ENCODE peak calls at places on chromosomes 12 and 14, in nine cellular contexts. A is PC-3, I is HCT116, D is Karpas-422, C is astrocyte, H is fibroblast of lung, Z is PC-9, Q is H9, R is neural progenitor cell. P is an unnamed sample.

GRCh38 chr12:115437061-115437567 is 753.1 kb upstream of the TBX3 start:
- DNase-seq in A (no peak), I (no peak), D (no peak), C (peak; percentile 8), H (no peak), Z (no peak), Q (no peak), R (no peak), P (no peak)

GRCh38 chr14:83913466-83913865 is 1616.5 kb upstream of the FLRT2 start:
- DNase-seq in A (peak; percentile 8), I (no peak), D (no peak), C (no peak), H (peak; percentile 5), Z (no peak), Q (no peak), R (no peak), P (no peak)

GRCh38 chr12:54017027-54017788 is 8.4 kb downstream of the HOXC8 start:
- DNase-seq in A (peak; percentile 22), I (no peak), D (peak; percentile 70), C (no peak), H (no peak), Z (no peak), Q (peak; percentile 68), R (peak; percentile 41), P (no peak)

GRCh38 chr12:56159482-56160105 is 1.4 kb downstream of the MYL6 start:
- DNase-seq in A (no peak), I (no peak), D (no peak), C (no peak), H (no peak), Z (no peak), Q (no peak), R (no peak), P (peak; percentile 21)

GRCh38 chr14:85475113-85475512 is 54.8 kb upstream of the FLRT2 start:
- DNase-seq in A (no peak), I (no peak), D (no peak), C (peak; percentile 55), H (no peak), Z (no peak), Q (no peak), R (no peak), P (peak; percentile 94)

GRCh38 chr14:30034049-30034635 is 106.5 kb upstream of the PRKD1 start:
- DNase-seq in A (no peak), I (no peak), D (no peak), C (peak; percentile 9), H (peak; percentile 6), Z (no peak), Q (peak; percentile 39), R (peak; percentile 30), P (no peak)

GRCh38 chr14:64147126-64147790 is 146.9 kb downstream of the ESR2 start:
- DNase-seq in A (no peak), I (no peak), D (no peak), C (peak; percentile 63), H (peak; percentile 29), Z (no peak), Q (no peak), R (no peak), P (peak; percentile 89)

GRCh38 chr12:112424126-112424525 is 5.4 kb downstream of the PTPN11 start:
- DNase-seq in A (no peak), I (no peak), D (no peak), C (no peak), H (no peak), Z (no peak), Q (no peak), R (no peak), P (no peak)

GRCh38 chr12:3589745-3590144 is 98.7 kb downstream of the PRMT8 start:
- DNase-seq in A (no peak), I (no peak), D (no peak), C (no peak), H (no peak), Z (no peak), Q (no peak), R (no peak), P (no peak)

GRCh38 chr12:120793357-120793756 is 67.7 kb downstream of the ACADS start:
- DNase-seq in A (no peak), I (no peak), D (no peak), C (no peak), H (no peak), Z (no peak), Q (no peak), R (no peak), P (no peak)

GRCh38 chr12:79296871-79297270 is 393.9 kb downstream of the PAWR start:
- DNase-seq in A (no peak), I (no peak), D (no peak), C (no peak), H (no peak), Z (no peak), Q (no peak), R (no peak), P (peak; percentile 39)

GRCh38 chr14:24372701-24373416 is 4.9 kb downstream of the NFATC4 start:
- DNase-seq in A (no peak), I (no peak), D (no peak), C (no peak), H (peak; percentile 38), Z (no peak), Q (no peak), R (no peak), P (no peak)

GRCh38 chr12:31315089-31315725 is 10.7 kb downstream of the SINHCAF start:
- DNase-seq in A (no peak), I (no peak), D (no peak), C (no peak), H (no peak), Z (no peak), Q (no peak), R (no peak), P (peak; percentile 31)

GRCh38 chr12:57151741-57152407 is 4.5 kb upstream of the LRP1-AS start:
- DNase-seq in A (peak; percentile 81), I (no peak), D (no peak), C (peak; percentile 69), H (peak; percentile 74), Z (no peak), Q (no peak), R (no peak), P (peak; percentile 21)

GRCh38 chr14:21680072-21680471 is 6.5 kb upstream of the OR4E1 start:
- DNase-seq in A (peak; percentile 68), I (no peak), D (no peak), C (peak; percentile 0), H (peak; percentile 0), Z (no peak), Q (no peak), R (no peak), P (peak; percentile 50)

GRCh38 chr14:89589400-89590128 is 172.5 kb upstream of the FOXN3 start:
- DNase-seq in A (no peak), I (no peak), D (no peak), C (no peak), H (no peak), Z (no peak), Q (no peak), R (no peak), P (no peak)

GRCh38 chr12:70254846-70255245 is 11.6 kb downstream of the CNOT2 start:
- DNase-seq in A (no peak), I (no peak), D (peak; percentile 60), C (no peak), H (no peak), Z (no peak), Q (no peak), R (no peak), P (no peak)

GRCh38 chr12:70254225-70254624 is 11.0 kb downstream of the CNOT2 start:
- DNase-seq in A (no peak), I (no peak), D (no peak), C (no peak), H (no peak), Z (no peak), Q (no peak), R (no peak), P (no peak)

GRCh38 chr12:70258605-70259403 is 15.6 kb downstream of the CNOT2 start:
- DNase-seq in A (no peak), I (no peak), D (no peak), C (no peak), H (no peak), Z (peak; percentile 10), Q (no peak), R (no peak), P (no peak)

GRCh38 chr12:70252832-70253231 is 9.6 kb downstream of the CNOT2 start:
- DNase-seq in A (no peak), I (no peak), D (no peak), C (no peak), H (peak; percentile 51), Z (no peak), Q (no peak), R (no peak), P (no peak)

DNA sequence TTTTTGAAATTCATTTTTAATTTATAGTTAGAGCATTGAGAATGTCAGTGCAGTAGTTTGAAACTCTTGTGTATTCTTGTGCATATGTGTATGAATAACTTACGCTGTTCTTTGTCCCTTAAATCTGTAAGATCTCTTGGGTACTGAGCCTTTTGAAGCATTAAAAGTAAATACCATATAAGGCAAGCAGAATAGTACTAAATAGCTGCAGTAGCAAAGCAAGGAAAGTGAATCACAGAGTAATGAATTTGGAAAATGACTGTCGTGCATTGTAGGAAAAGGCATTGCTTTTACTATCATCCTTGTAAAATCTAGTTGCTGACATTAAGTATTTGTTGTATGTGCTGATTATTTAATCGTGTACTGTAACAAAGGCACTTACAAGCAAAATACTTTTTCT is 12.1 kb downstream of the CNOT2 start:
- DNase-seq in A (no peak), I (no peak), D (no peak), C (peak; percentile 53), H (peak; percentile 46), Z (no peak), Q (no peak), R (no peak), P (peak; percentile 40)
- H4K20me1 ChIP-seq in A (peaks cover 20% of the 10 kb centered on the region), I (peaks cover 24% of the 10 kb centered on the region), D (no peaks in the 10 kb centered on the region), C (peaks cover 38% of the 10 kb centered on the region), H (no peaks in the 10 kb centered on the region), Z (peaks cover 67% of the 10 kb centered on the region), Q (no peaks in the 10 kb centered on the region), R (peaks cover 87% of the 10 kb centered on the region), P (peaks cover 26% of the 10 kb centered on the region)

DNA sequence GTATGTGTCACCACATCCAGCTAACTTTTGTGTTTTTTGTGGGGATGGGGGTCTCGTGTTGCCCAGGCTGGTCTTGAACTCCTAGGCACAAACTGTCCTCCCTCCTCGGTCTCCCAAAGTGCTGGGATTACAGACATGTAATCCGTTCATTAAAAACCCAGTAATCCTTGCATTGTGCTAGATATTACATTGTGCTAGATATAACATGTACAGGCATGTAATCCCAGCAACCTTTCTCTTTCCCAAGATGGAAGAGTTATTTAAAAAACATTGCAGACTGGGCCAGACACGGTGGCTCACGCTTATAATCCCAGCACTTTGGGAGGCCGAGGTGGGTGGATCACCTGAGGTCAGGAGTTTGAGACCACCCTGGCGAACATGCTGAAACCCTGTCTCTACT is 19.7 kb downstream of the ELK3 start:
- DNase-seq in A (no peak), I (no peak), D (no peak), C (no peak), H (no peak), Z (no peak), Q (no peak), R (no peak), P (no peak)
- H3K79me2 ChIP-seq in A (peaks cover 65% of the 10 kb centered on the region), I (peaks cover 81% of the 10 kb centered on the region), D (no peaks in the 10 kb centered on the region), C (peaks cover 96% of the 10 kb centered on the region), H (peaks cover 76% of the 10 kb centered on the region), Z (peaks cover 81% of the 10 kb centered on the region), Q (no peaks in the 10 kb centered on the region), R (no peaks in the 10 kb centered on the region), P (peaks cover 94% of the 10 kb centered on the region)

GRCh38 chr12:26822051-26822450 is 10.9 kb downstream of the ITPR2 start:
- DNase-seq in A (peak; percentile 35), I (no peak), D (no peak), C (peak; percentile 34), H (no peak), Z (no peak), Q (no peak), R (no peak), P (peak; percentile 47)
- H4K20me1 ChIP-seq in A (no peaks in the 10 kb centered on the region), I (no peaks in the 10 kb centered on the region), D (peaks cover 6% of the 10 kb centered on the region), C (peaks cover 3% of the 10 kb centered on the region), H (no peaks in the 10 kb centered on the region), Z (no peaks in the 10 kb centered on the region), Q (no peaks in the 10 kb centered on the region), R (no peaks in the 10 kb centered on the region), P (peaks cover 2% of the 10 kb centered on the region)

GRCh38 chr12:11829764-11830194 is 180.3 kb downstream of the ETV6 start:
- DNase-seq in A (no peak), I (no peak), D (no peak), C (no peak), H (no peak), Z (no peak), Q (no peak), R (no peak), P (no peak)
- H3K79me2 ChIP-seq in A (no peaks in the 10 kb centered on the region), I (no peaks in the 10 kb centered on the region), D (no peaks in the 10 kb centered on the region), C (peaks cover 18% of the 10 kb centered on the region), H (no peaks in the 10 kb centered on the region), Z (no peaks in the 10 kb centered on the region), Q (no peaks in the 10 kb centered on the region), R (no peaks in the 10 kb centered on the region), P (peaks cover 1% of the 10 kb centered on the region)

P was measured in endothelial cell of umbilical vein.